ENCODE peak calls at places on chromosome 14, in four cellular contexts. E is GM23248, N is transverse colon, S is esophagus squamous epithelium. P is an unnamed sample.

GRCh38 chr14:73977896-73978295 is 27.8 kb downstream of the COQ6 start:
- DNase-seq in E (no peak), S (no peak), N (no peak), P (no peak)

GRCh38 chr14:52235866-52236510 is 31.5 kb upstream of the PTGDR start:
- DNase-seq in S (no peak), E (no peak), N (no peak), P (no peak)

GRCh38 chr14:106831322-106831720 is 1304.9 kb downstream of the TMEM121 start:
- DNase-seq in E (no peak), S (no peak), N (peak; percentile 66), P (no peak)

GRCh38 chr14:36768638-36769337 is 107.1 kb downstream of the PAX9 start:
- DNase-seq in E (no peak), N (no peak), S (no peak), P (no peak)

GRCh38 chr14:72318648-72319047 is 386.4 kb downstream of the RGS6 start:
- DNase-seq in N (no peak), E (no peak), S (no peak), P (no peak)

GRCh38 chr14:56857206-56857605 is 46.9 kb upstream of the OTX2 start:
- DNase-seq in E (no peak), S (no peak), N (no peak), P (no peak)

GRCh38 chr14:20415723-20416622 is 2.7 kb upstream of the TEP1 start:
- DNase-seq in E (peak; percentile 72), S (no peak), N (peak; percentile 59), P (no peak)

GRCh38 chr14:63632932-63633514 is 8.6 kb downstream of the WDR89 start:
- DNase-seq in E (peak; percentile 61), S (no peak), N (no peak), P (no peak)

GRCh38 chr14:72480465-72481243 is 413.2 kb downstream of the DPF3 start:
- DNase-seq in N (no peak), S (no peak), E (no peak), P (no peak)

GRCh38 chr14:45252356-45253069 is 489 bp downstream of the MIS18BP1 start:
- DNase-seq in S (no peak), E (peak; percentile 58), N (no peak), P (no peak)

GRCh38 chr14:54343276-54344121 is 53.3 kb upstream of the CDKN3 start:
- DNase-seq in E (no peak), S (no peak), N (no peak), P (no peak)

GRCh38 chr14:75906680-75907280 is 75.0 kb downstream of the TGFB3 start:
- DNase-seq in N (peak; percentile 68), S (no peak), E (peak; percentile 80), P (peak; percentile 79)

GRCh38 chr14:32372154-32372553 is 43.1 kb downstream of the AKAP6 start:
- DNase-seq in S (no peak), N (no peak), E (peak; percentile 97), P (no peak)

GRCh38 chr14:101997429-101998336 is 33.3 kb downstream of the DYNC1H1 start:
- DNase-seq in N (no peak), E (no peak), S (no peak), P (no peak)

GRCh38 chr14:74135386-74135785 is 50.6 kb downstream of the LIN52 start:
- DNase-seq in N (no peak), S (no peak), E (peak; percentile 3), P (no peak)

GRCh38 chr14:63480599-63480998 is 62.6 kb downstream of the PPP2R5E start:
- DNase-seq in S (no peak), E (no peak), N (no peak), P (no peak)

GRCh38 chr14:61620130-61620946 is 75.0 kb upstream of the HIF1A start:
- DNase-seq in N (no peak), S (no peak), E (peak; percentile 95), P (no peak)

GRCh38 chr14:62206456-62206855 is 444.2 kb downstream of the SNAPC1 start:
- DNase-seq in S (no peak), E (peak; percentile 11), N (no peak), P (no peak)

GRCh38 chr14:38948576-38948975 is 154.5 kb downstream of the SEC23A start:
- DNase-seq in N (no peak), S (no peak), E (no peak), P (no peak)

GRCh38 chr14:87013583-87013982 is 979.4 kb downstream of the GALC start:
- DNase-seq in S (no peak), E (peak; percentile 52), N (no peak), P (no peak)

GRCh38 chr14:89296281-89296745 is 120.7 kb downstream of the FOXN3 start:
- DNase-seq in N (no peak), E (no peak), S (no peak), P (no peak)

DNA sequence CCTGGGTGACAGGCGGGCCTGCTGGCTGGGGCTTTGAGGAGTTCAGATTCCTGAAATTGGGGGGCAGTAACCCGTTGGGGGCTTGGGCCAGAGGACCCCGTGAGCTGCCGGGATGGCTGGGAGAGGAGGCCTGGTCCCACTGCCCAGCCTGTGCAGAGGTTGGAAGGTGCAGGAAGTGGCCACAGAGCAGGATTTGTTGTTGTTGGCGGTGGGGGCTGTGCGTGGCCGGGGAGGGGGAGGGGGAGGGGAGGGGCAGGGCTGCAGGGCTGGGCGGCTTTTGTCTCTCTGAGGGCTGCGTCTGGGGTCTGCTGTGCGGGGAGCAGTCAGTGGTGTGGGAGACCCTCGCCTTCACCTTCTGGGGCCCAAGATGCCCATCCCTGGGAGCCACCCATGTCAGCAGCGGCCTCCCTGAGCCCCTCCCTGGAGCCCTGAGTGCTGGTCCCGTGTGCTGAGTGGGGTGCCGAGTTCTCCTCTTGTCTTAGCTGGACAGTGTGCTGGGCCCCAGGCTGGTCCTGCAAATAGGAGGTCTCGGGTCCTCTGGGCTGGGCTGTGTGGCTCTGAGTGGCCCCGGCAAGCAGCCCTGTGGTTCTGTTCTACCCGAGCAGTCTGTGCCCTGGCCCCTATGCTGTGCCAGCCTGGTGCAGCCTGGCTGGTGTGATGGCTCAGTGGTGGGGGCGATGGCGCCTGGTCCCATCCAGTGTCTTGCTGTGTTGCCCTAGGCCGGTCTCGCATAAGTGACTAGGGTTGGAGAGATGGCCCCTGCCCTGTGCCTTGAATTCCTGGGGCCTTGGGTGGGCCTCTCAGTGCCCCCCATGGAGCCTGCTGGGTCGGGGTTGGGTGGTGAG is 10.3 kb downstream of the KIF26A start:
- DNase-seq in E (no peak), N (no peak), S (no peak), P (no peak)
- H3K27ac ChIP-seq in E (no peak overlapping the region), N (no peak overlapping the region), S (peak overlapping the region; percentile 44), P (no peak overlapping the region)

DNA sequence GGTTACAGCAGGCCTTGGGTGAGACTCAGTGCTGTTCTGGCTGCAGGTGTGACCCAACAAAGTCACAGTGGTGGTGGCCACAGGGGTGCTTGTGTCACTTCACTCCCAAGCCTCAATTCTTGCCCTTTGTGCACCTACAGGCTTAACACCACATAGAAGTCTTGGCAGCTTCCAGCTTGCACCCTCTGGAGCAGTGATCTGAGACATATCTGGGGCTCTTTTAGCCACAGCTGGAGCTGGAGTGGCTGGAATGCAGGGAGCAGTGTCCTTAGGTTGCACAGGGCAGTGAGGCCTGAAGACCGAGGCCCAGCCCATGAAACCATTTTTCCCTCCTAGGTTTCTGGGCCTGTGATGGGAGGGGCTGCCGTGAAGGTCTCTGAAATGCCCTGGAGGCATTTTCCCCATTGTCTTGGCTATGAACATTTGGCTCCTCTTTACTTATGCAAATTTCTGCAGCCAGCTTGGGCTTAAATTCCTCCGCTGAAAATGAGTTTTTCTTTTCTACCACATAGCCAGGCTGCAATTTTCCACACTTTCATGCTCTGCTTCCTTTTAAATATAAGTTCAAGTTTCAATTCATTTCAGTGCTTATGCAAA is 37.7 kb downstream of the ADAM21 start:
- DNase-seq in N (no peak), E (no peak), S (no peak), P (no peak)
- H3K9me3 ChIP-seq in N (peaks cover 25% of the 10 kb centered on the region), E (no peaks in the 10 kb centered on the region), S (peaks cover 24% of the 10 kb centered on the region), P (peaks cover 14% of the 10 kb centered on the region)

GRCh38 chr14:90405101-90405500 is 8.3 kb downstream of the CALM1 start:
- DNase-seq in E (no peak), N (no peak), S (no peak), P (no peak)
- H3K27ac ChIP-seq in E (no peak overlapping the region), N (peak overlapping the region; percentile 45), S (no peak overlapping the region), P (peak overlapping the region; percentile 64)

GRCh38 chr14:64769096-64770020 is 65.1 kb downstream of the PLEKHG3 start:
- DNase-seq in N (no peak), S (no peak), E (no peak), P (no peak)
- H3K9me3 ChIP-seq in N (no peaks in the 10 kb centered on the region), S (no peaks in the 10 kb centered on the region), E (no peaks in the 10 kb centered on the region), P (no peaks in the 10 kb centered on the region)

DNA sequence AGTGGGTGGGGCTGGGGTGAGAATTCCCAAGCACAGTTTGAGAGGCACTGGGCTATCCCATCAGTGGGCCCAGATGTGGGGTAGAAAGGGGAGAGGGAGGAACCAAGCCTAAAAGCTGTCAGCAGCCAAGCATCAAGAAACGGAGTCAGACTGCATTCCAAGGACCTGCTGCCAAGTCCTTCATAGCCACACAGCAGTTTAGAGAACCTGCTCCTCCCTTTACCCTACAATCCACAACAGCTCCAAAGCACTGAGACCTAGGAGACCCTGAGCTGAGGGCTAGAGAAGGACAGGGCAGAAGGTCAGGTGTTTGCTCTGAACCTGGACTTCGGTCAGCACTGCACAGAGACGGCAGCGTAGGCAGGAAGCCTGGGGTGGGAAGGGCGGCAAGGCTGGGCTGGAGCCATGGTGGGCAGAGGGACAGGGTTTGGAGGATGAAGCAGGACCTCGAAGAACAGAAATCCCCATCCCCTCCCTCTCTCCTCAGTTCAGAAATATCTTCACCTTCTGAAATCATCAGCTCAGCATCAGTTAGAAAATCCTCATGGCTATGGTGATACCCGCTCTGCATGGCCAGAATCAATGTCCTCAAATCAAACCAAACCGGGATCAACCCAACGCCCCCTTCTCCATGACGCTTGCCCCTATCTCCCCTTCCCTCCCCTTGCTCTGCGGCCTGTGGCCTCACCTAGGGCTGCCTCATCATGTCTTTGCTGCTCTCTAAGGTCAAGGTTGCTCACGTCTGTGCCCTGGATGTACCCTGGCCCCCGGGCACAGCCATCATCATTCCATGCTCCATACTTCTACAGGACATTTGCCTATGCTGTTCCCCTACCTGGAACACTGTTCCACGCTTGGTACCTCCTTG is 12.9 kb upstream of the SERPINA4 start:
- DNase-seq in N (no peak), E (no peak), S (no peak), P (no peak)
- H3K27ac ChIP-seq in N (no peak overlapping the region), E (no peak overlapping the region), S (no peak overlapping the region), P (no peak overlapping the region)